ENCODE peak calls at places on chromosomes 16 and 17, in eight cellular contexts. E is esophagus muscularis mucosa, H is kidney, V is breast epithelium, Q is heart right ventricle, D is A549, M is psoas muscle, K is HCT116. P is an unnamed sample.

GRCh38 chr17:40035162-40035559 is 19.0 kb downstream of the MED24 start:
- DNase-seq in E (no peak), H (no peak), V (no peak), Q (no peak), D (peak), M (no peak), K (no peak), P (no peak)

GRCh38 chr17:29212094-29212631 is 32.0 kb upstream of the MYO18A start:
- DNase-seq in E (no peak), H (no peak), V (no peak), Q (no peak), D (no peak), M (no peak), K (no peak), P (no peak)

GRCh38 chr17:75270218-75270965 is 639 bp downstream of the MIF4GD start:
- DNase-seq in E (no peak), H (peak), V (peak), Q (peak), D (peak), M (peak), K (peak), P (no peak)

GRCh38 chr17:37802712-37803416 is 58.0 kb upstream of the HNF1B start:
- DNase-seq in E (no peak), H (no peak), V (no peak), Q (no peak), D (no peak), M (no peak), K (no peak), P (no peak)

GRCh38 chr17:68326681-68327080 is 35.4 kb downstream of the ARSG start:
- DNase-seq in E (no peak), H (no peak), V (no peak), Q (no peak), D (no peak), M (no peak), K (no peak), P (no peak)

GRCh38 chr16:23384878-23385277 is 68.1 kb downstream of the COG7 start:
- DNase-seq in E (no peak), H (peak), V (no peak), Q (no peak), D (no peak), M (no peak), K (no peak), P (no peak)

GRCh38 chr17:76369804-76370203 is 14.6 kb upstream of the SPHK1 start:
- DNase-seq in E (no peak), H (no peak), V (no peak), Q (peak), D (no peak), M (no peak), K (no peak), P (no peak)

GRCh38 chr16:21194771-21195301 is 16.5 kb downstream of the ZP2 start:
- DNase-seq in E (no peak), H (no peak), V (no peak), Q (no peak), D (no peak), M (no peak), K (no peak), P (no peak)

GRCh38 chr16:4273858-4274291 is 1.1 kb upstream of the TFAP4 start:
- DNase-seq in E (peak), H (peak), V (peak), Q (peak), D (peak), M (peak), K (peak), P (no peak)

GRCh38 chr17:44828919-44829557 is 1.0 kb downstream of the GJC1 start:
- DNase-seq in E (no peak), H (no peak), V (no peak), Q (no peak), D (no peak), M (no peak), K (no peak), P (no peak)

GRCh38 chr17:15289285-15290185 is 24.4 kb upstream of the PMP22 start:
- DNase-seq in E (no peak), H (no peak), V (no peak), Q (no peak), D (peak), M (no peak), K (no peak), P (no peak)

GRCh38 chr17:7932949-7933348 is 943 bp downstream of the CNTROB start:
- DNase-seq in E (no peak), H (no peak), V (peak), Q (no peak), D (peak), M (peak), K (no peak), P (no peak)

GRCh38 chr17:76957600-76958464 is 89.6 kb downstream of the MGAT5B start:
- DNase-seq in E (no peak), H (peak), V (no peak), Q (no peak), D (no peak), M (no peak), K (no peak), P (no peak)

GRCh38 chr16:83744521-83744981 is 63.2 kb upstream of the HSBP1 start:
- DNase-seq in E (no peak), H (peak), V (no peak), Q (peak), D (no peak), M (peak), K (no peak), P (no peak)

GRCh38 chr16:69820926-69821541 is 58.9 kb downstream of the WWP2 start:
- DNase-seq in E (no peak), H (no peak), V (no peak), Q (no peak), D (no peak), M (peak), K (no peak), P (no peak)

GRCh38 chr17:80291691-80292487 is 31.2 kb downstream of the RNF213 start:
- DNase-seq in E (no peak), H (peak), V (no peak), Q (no peak), D (no peak), M (no peak), K (no peak), P (no peak)

GRCh38 chr17:57899391-57899790 is 49.5 kb upstream of the MRPS23 start:
- DNase-seq in E (no peak), H (no peak), V (no peak), Q (no peak), D (no peak), M (no peak), K (no peak), P (no peak)

GRCh38 chr16:24776486-24777220 is 47.2 kb downstream of the TNRC6A start:
- DNase-seq in E (no peak), H (no peak), V (no peak), Q (peak), D (no peak), M (peak), K (no peak), P (no peak)

GRCh38 chr16:67014641-67015315 is 14.2 kb upstream of the CBFB start:
- DNase-seq in E (no peak), H (peak), V (peak), Q (no peak), D (no peak), M (no peak), K (no peak), P (no peak)

GRCh38 chr17:78823282-78824046 is 17.1 kb downstream of the USP36 start:
- DNase-seq in E (no peak), H (no peak), V (no peak), Q (no peak), D (no peak), M (no peak), K (no peak), P (no peak)
- TF ChIP-seq CTCF in E (no peak), H (no peak), V (no peak), Q (no peak), D (no peak), M (no peak), K (peak), P (no peak)

DNA sequence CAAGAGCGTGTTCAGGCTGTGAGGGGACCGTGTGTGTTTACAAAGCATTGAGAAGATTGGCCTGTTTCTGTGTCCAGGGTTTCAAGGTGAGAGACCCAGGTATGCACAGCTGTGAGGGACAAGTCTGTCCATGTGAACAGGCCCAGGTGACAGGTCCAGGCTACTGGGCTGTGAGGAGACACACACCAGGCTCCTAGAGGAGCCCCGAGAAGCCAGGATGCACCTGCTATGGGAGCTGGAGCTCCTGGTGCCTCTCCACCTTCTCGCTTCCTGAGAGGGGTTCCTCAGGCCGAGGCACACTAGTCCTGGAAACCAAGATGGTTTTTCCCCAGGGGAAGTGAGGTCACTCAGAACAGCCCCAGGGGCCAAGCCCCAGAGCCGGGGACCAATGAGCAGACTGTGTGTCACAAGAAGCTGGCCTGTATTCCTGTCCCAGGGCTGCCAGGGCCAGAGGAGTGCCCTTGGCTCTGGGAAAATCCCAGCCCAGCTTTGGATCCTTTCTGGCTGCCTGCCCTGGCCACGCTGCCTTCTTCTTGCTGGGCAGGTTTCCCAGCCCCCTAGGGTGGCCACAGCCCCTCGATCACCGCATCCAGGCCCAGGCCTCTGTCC is 153.4 kb upstream of the PLCG2 start:
- DNase-seq in E (no peak), H (peak), V (peak), Q (peak), D (no peak), M (peak), K (no peak), P (no peak)
- H3K27ac ChIP-seq in E (peak), H (peak), V (peak), Q (peak), D (peak), M (no peak), K (no peak), P (peak)

GRCh38 chr16:71440669-71441347 is 1.0 kb downstream of the TLE7 start:
- DNase-seq in E (no peak), H (no peak), V (no peak), Q (no peak), D (no peak), M (no peak), K (no peak), P (no peak)
- TF ChIP-seq CTCF in E (no peak), H (no peak), V (no peak), Q (no peak), D (no peak), M (no peak), K (peak), P (no peak)

GRCh38 chr17:65092262-65092661 is 35.7 kb upstream of the GNA13 start:
- DNase-seq in E (no peak), H (no peak), V (no peak), Q (no peak), D (peak), M (no peak), K (no peak), P (no peak)
- H3K27ac ChIP-seq in E (no peak), H (no peak), V (no peak), Q (no peak), D (peak), M (no peak), K (no peak), P (no peak)

DNA sequence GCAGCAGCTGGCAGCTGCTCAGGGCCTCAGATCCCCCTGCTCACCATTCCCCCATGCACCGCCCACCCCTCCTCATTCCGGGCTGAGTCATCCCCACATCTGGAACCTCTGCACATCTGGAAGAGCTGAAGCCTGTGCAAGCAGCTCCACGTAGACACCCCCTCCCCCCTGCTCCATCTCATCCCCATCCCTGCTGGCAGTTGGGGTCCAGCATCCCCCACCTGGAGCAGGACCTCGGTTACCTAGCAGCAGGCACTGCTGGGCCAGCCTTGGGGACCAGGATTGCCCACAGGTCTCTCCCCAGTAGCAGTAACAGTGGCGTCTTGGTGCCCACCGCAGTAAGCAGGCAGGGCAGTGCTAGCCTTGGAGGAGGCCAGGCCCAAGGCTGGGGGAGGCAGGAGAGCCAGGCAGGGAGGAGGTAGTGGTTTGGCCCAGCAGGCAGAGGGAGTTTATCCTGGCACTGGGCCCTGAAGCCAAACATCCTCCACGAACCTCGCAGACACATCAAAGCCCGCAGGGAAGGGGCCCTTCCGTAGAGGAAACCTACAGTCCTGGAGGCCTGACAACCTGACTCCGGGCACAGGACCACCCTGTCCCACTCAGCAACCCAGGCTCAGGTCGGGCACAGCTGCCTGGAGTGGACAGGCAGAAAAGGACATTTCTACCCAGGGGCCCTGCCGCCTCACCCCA is 7.7 kb upstream of the TMEM92 start:
- DNase-seq in E (no peak), H (peak), V (peak), Q (peak), D (no peak), M (peak), K (no peak), P (peak)
- TF ChIP-seq CTCF in E (peak), H (no peak), V (no peak), Q (no peak), D (no peak), M (no peak), K (no peak), P (no peak)

GRCh38 chr16:85479972-85480726 is 133.0 kb upstream of the GSE1 start:
- DNase-seq in E (no peak), H (no peak), V (no peak), Q (peak), D (peak), M (no peak), K (no peak), P (no peak)
- H3K27ac ChIP-seq in E (no peak), H (no peak), V (no peak), Q (no peak), D (peak), M (peak), K (no peak), P (no peak)

DNA sequence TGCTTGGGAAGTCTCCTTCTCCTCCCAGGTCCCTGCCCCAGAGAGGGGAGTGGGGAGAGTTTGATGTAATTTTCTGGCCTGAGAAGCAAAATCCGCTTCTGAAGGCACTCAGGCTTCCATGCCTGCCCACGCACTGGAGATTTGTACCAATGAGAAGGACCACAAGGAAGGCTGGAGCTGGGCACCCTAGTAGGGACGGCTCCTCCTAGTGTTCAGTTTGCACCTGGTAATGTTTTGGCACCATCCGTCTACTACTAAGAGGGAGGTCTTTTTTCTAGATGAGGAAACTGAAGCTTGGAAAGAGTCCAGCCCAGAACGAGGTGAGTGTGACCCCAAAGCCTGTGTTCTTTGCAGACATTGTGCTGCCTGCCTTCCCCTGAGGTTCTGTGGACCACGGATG is 83.6 kb upstream of the NLRP1 start:
- DNase-seq in E (no peak), H (no peak), V (no peak), Q (no peak), D (no peak), M (no peak), K (peak), P (no peak)
- TF ChIP-seq CTCF in E (no peak), H (no peak), V (no peak), Q (no peak), D (no peak), M (no peak), K (peak), P (no peak)

P was measured in vagina.